ENCODE peak calls at places on chromosomes 4 and X, in four cellular contexts. One of them, this sample, is unnamed.

GRCh38 chr4:113978561-113979156 is 788 bp downstream of the ARSJ start:
- DNase-seq in PC-9: no peak
- DNase-seq in activated T-cell treated with anti-CD3 and anti-CD28 coated beads for 48 hours: no peak
- DNase-seq in AG04450: no peak
- DNase-seq in this sample: no peak

GRCh38 chr4:145278341-145279121 is 98.1 kb upstream of the OTUD4 start:
- DNase-seq in PC-9: no peak
- DNase-seq in AG04450: no peak
- DNase-seq in activated T-cell treated with anti-CD3 and anti-CD28 coated beads for 48 hours: no peak
- DNase-seq in this sample: no peak

GRCh38 chr4:127632420-127633403 is at the start of gene INTU:
- DNase-seq in PC-9: peak
- DNase-seq in activated T-cell treated with anti-CD3 and anti-CD28 coated beads for 48 hours: peak
- DNase-seq in AG04450: peak
- DNase-seq in this sample: peak

GRCh38 chrX:115560978-115561604 is at the start of gene PLS3:
- DNase-seq in PC-9: peak
- DNase-seq in AG04450: peak
- DNase-seq in activated T-cell treated with anti-CD3 and anti-CD28 coated beads for 48 hours: peak
- DNase-seq in this sample: no peak

GRCh38 chrX:2401201-2401589 is 99.6 kb downstream of the DHRSX start:
- DNase-seq in activated T-cell treated with anti-CD3 and anti-CD28 coated beads for 48 hours: no peak
- DNase-seq in AG04450: no peak
- DNase-seq in PC-9: no peak
- DNase-seq in this sample: peak

GRCh38 chr4:42641696-42642095 is 15.2 kb downstream of the ATP8A1 start:
- DNase-seq in PC-9: no peak
- DNase-seq in AG04450: no peak
- DNase-seq in activated T-cell treated with anti-CD3 and anti-CD28 coated beads for 48 hours: no peak
- DNase-seq in this sample: no peak

GRCh38 chr4:184448828-184449227 is 25.5 kb downstream of the IRF2 start:
- DNase-seq in PC-9: no peak
- DNase-seq in activated T-cell treated with anti-CD3 and anti-CD28 coated beads for 48 hours: no peak
- DNase-seq in AG04450: no peak
- DNase-seq in this sample: no peak

GRCh38 chr4:113943863-113944262 is 35.6 kb downstream of the ARSJ start:
- DNase-seq in AG04450: no peak
- DNase-seq in activated T-cell treated with anti-CD3 and anti-CD28 coated beads for 48 hours: no peak
- DNase-seq in PC-9: no peak
- DNase-seq in this sample: no peak

GRCh38 chr4:14888790-14889189 is 113.5 kb upstream of the CPEB2 start:
- DNase-seq in AG04450: no peak
- DNase-seq in activated T-cell treated with anti-CD3 and anti-CD28 coated beads for 48 hours: no peak
- DNase-seq in PC-9: peak
- DNase-seq in this sample: peak

GRCh38 chr4:122688529-122688928 is 44.0 kb upstream of the BBS12 start:
- DNase-seq in AG04450: no peak
- DNase-seq in PC-9: peak
- DNase-seq in activated T-cell treated with anti-CD3 and anti-CD28 coated beads for 48 hours: no peak
- DNase-seq in this sample: no peak

GRCh38 chr4:26297219-26297618 is 23.6 kb upstream of the RBPJ start:
- DNase-seq in AG04450: no peak
- DNase-seq in PC-9: no peak
- DNase-seq in activated T-cell treated with anti-CD3 and anti-CD28 coated beads for 48 hours: no peak
- DNase-seq in this sample: no peak

GRCh38 chrX:103637604-103638338 is 9.0 kb downstream of the TCEAL1 start:
- DNase-seq in activated T-cell treated with anti-CD3 and anti-CD28 coated beads for 48 hours: no peak
- DNase-seq in AG04450: no peak
- DNase-seq in PC-9: peak
- DNase-seq in this sample: peak

GRCh38 chrX:48903290-48903689 is 5.6 kb downstream of the PQBP1 start:
- DNase-seq in activated T-cell treated with anti-CD3 and anti-CD28 coated beads for 48 hours: no peak
- DNase-seq in PC-9: no peak
- DNase-seq in AG04450: no peak
- DNase-seq in this sample: no peak

GRCh38 chr4:26826721-26827120 is 33.9 kb upstream of the STIM2 start:
- DNase-seq in AG04450: no peak
- DNase-seq in activated T-cell treated with anti-CD3 and anti-CD28 coated beads for 48 hours: no peak
- DNase-seq in PC-9: no peak
- DNase-seq in this sample: no peak

GRCh38 chr4:146142768-146143167 is 32.8 kb upstream of the LSM6 start:
- DNase-seq in PC-9: no peak
- DNase-seq in activated T-cell treated with anti-CD3 and anti-CD28 coated beads for 48 hours: no peak
- DNase-seq in AG04450: no peak
- DNase-seq in this sample: peak

GRCh38 chr4:5024673-5025072 is 5.4 kb upstream of the CYTL1 start:
- DNase-seq in activated T-cell treated with anti-CD3 and anti-CD28 coated beads for 48 hours: no peak
- DNase-seq in PC-9: no peak
- DNase-seq in AG04450: no peak
- DNase-seq in this sample: no peak

GRCh38 chrX:48475774-48476577 is at the start of gene FTSJ1:
- DNase-seq in PC-9: peak
- DNase-seq in activated T-cell treated with anti-CD3 and anti-CD28 coated beads for 48 hours: peak
- DNase-seq in AG04450: peak
- DNase-seq in this sample: no peak

GRCh38 chrX:39262641-39263040 is 461.4 kb downstream of the MID1IP1 start:
- DNase-seq in activated T-cell treated with anti-CD3 and anti-CD28 coated beads for 48 hours: no peak
- DNase-seq in AG04450: no peak
- DNase-seq in PC-9: no peak
- DNase-seq in this sample: peak

GRCh38 chr4:113645771-113646455 is 115.6 kb downstream of the CAMK2D start:
- DNase-seq in activated T-cell treated with anti-CD3 and anti-CD28 coated beads for 48 hours: no peak
- DNase-seq in AG04450: peak
- DNase-seq in PC-9: peak
- DNase-seq in this sample: peak

GRCh38 chrX:12771445-12772069 is 19.7 kb upstream of the PRPS2 start:
- DNase-seq in activated T-cell treated with anti-CD3 and anti-CD28 coated beads for 48 hours: peak
- DNase-seq in AG04450: no peak
- DNase-seq in PC-9: no peak
- DNase-seq in this sample: no peak

GRCh38 chrX:336227-336626 is 17.6 kb upstream of the GTPBP6 start:
- DNase-seq in AG04450: no peak
- DNase-seq in activated T-cell treated with anti-CD3 and anti-CD28 coated beads for 48 hours: no peak
- DNase-seq in PC-9: no peak
- DNase-seq in this sample: no peak

GRCh38 chr4:182325397-182325796 is 82.2 kb downstream of the TENM3 start:
- DNase-seq in activated T-cell treated with anti-CD3 and anti-CD28 coated beads for 48 hours: no peak
- DNase-seq in AG04450: no peak
- DNase-seq in PC-9: no peak
- DNase-seq in this sample: no peak

GRCh38 chr4:173217727-173218126 is 49.1 kb downstream of the GALNT7 start:
- DNase-seq in PC-9: peak
- DNase-seq in AG04450: peak
- DNase-seq in activated T-cell treated with anti-CD3 and anti-CD28 coated beads for 48 hours: no peak
- DNase-seq in this sample: no peak

GRCh38 chr4:42262701-42263490 is 110.4 kb upstream of the BEND4 start:
- DNase-seq in PC-9: no peak
- DNase-seq in activated T-cell treated with anti-CD3 and anti-CD28 coated beads for 48 hours: no peak
- DNase-seq in AG04450: no peak
- DNase-seq in this sample: no peak

GRCh38 chr4:169506903-169507302 is 105.5 kb downstream of the NEK1 start:
- DNase-seq in PC-9: no peak
- DNase-seq in AG04450: no peak
- DNase-seq in activated T-cell treated with anti-CD3 and anti-CD28 coated beads for 48 hours: no peak
- DNase-seq in this sample: no peak

GRCh38 chr4:184313058-184313709 is 95.5 kb upstream of the ENPP6 start:
- DNase-seq in AG04450: no peak
- DNase-seq in PC-9: no peak
- DNase-seq in activated T-cell treated with anti-CD3 and anti-CD28 coated beads for 48 hours: no peak
- DNase-seq in this sample: no peak

GRCh38 chrX:20270557-20270880 is 3.8 kb upstream of the RPS6KA3 start:
- DNase-seq in PC-9: no peak
- DNase-seq in activated T-cell treated with anti-CD3 and anti-CD28 coated beads for 48 hours: no peak
- DNase-seq in AG04450: no peak
- DNase-seq in this sample: no peak

GRCh38 chrX:134520860-134521390 is 61.0 kb downstream of the HPRT1 start:
- DNase-seq in PC-9: peak
- DNase-seq in activated T-cell treated with anti-CD3 and anti-CD28 coated beads for 48 hours: no peak
- DNase-seq in AG04450: no peak
- DNase-seq in this sample: no peak

GRCh38 chrX:135520022-135520552 is 373 bp upstream of the INTS6L start:
- DNase-seq in PC-9: no peak
- DNase-seq in activated T-cell treated with anti-CD3 and anti-CD28 coated beads for 48 hours: no peak
- DNase-seq in AG04450: peak
- DNase-seq in this sample: no peak

GRCh38 chr4:169188204-169188603 is 82.6 kb downstream of the SH3RF1 start:
- DNase-seq in AG04450: no peak
- DNase-seq in activated T-cell treated with anti-CD3 and anti-CD28 coated beads for 48 hours: no peak
- DNase-seq in PC-9: no peak
- DNase-seq in this sample: no peak

GRCh38 chrX:133297284-133297683 is 79.1 kb upstream of the TFDP3 start:
- DNase-seq in PC-9: peak
- DNase-seq in AG04450: peak
- DNase-seq in activated T-cell treated with anti-CD3 and anti-CD28 coated beads for 48 hours: no peak
- DNase-seq in this sample: peak

GRCh38 chr4:85491527-85491926 is 16.6 kb downstream of the ARHGAP24 start:
- DNase-seq in AG04450: no peak
- DNase-seq in PC-9: no peak
- DNase-seq in activated T-cell treated with anti-CD3 and anti-CD28 coated beads for 48 hours: no peak
- DNase-seq in this sample: no peak